ENCODE peak calls at places on chromosomes 12 and 14, in nine cellular contexts. N is HTR-8/SVneo, C is globus pallidus, K is gastrocnemius medialis, B is MCF 10A, L is transverse colon, U is OCI-LY7, M is sciatic nerve, R is psoas muscle. T is an unnamed sample.

GRCh38 chr12:62793256-62794217 is 141.4 kb downstream of the PPM1H start:
- DNase-seq in N (peak; percentile 86), C (peak; percentile 85), U (peak; percentile 64), B (peak; percentile 88), L (peak; percentile 87), M (peak; percentile 94), K (peak; percentile 71), R (peak; percentile 89), T (peak; percentile 91)

GRCh38 chr12:53190108-53190729 is 9.5 kb upstream of the CSAD start:
- DNase-seq in U (peak; percentile 57), N (peak; percentile 62), R (peak; percentile 87), B (peak; percentile 68), L (peak; percentile 44), K (peak; percentile 59), M (no peak), C (no peak), T (no peak)

GRCh38 chr12:54750-55535 is 11.6 kb upstream of the IQSEC3 start:
- DNase-seq in L (no peak), M (no peak), U (no peak), N (no peak), C (no peak), B (no peak), R (no peak), K (no peak), T (no peak)

GRCh38 chr12:46874642-46875041 is 48.8 kb upstream of the SLC38A4 start:
- DNase-seq in M (no peak), L (no peak), C (no peak), R (peak; percentile 80), N (peak; percentile 13), K (peak; percentile 64), U (no peak), B (peak; percentile 32), T (no peak)

GRCh38 chr12:7162691-7163114 is 26.8 kb upstream of the PEX5 start:
- DNase-seq in R (no peak), U (no peak), K (no peak), N (peak; percentile 39), B (peak; percentile 68), C (peak; percentile 5), L (peak; percentile 32), M (no peak), T (peak; percentile 41)

GRCh38 chr12:95788637-95789036 is 1.9 kb downstream of the NTN4 start:
- DNase-seq in N (peak; percentile 41), M (no peak), B (peak; percentile 53), C (no peak), K (no peak), R (no peak), L (no peak), U (no peak), T (no peak)

GRCh38 chr14:54299393-54300363 is 97.1 kb upstream of the CDKN3 start:
- DNase-seq in R (no peak), M (no peak), K (no peak), B (no peak), C (no peak), U (no peak), N (no peak), L (no peak), T (no peak)

GRCh38 chr14:75204106-75204505 is 27.7 kb upstream of the TMED10 start:
- DNase-seq in N (no peak), C (no peak), R (no peak), K (no peak), B (no peak), M (no peak), L (peak; percentile 67), U (no peak), T (no peak)